ENCODE peak calls at places on chromosomes 6 and 20, in nine cellular contexts. W is spleen, V is hepatocyte, D is sigmoid colon, Z is fibroblast of lung, C is left ventricle myocardium inferior, Y is body of pancreas, M is right lobe of liver, U is IMR-90. G is an unnamed sample.

GRCh38 chr20:18304618-18305017 is 16.3 kb downstream of the ZNF133 start:
- DNase-seq in M (no peak), U (no peak), C (no peak), D (no peak), Y (no peak), W (no peak), V (no peak), Z (no peak), G (no peak)

GRCh38 chr6:73073238-73073637 is 152.1 kb downstream of the KHDC1L start:
- DNase-seq in W (no peak), Z (no peak), U (no peak), Y (no peak), V (no peak), M (no peak), D (no peak), C (no peak), G (no peak)

GRCh38 chr6:141848029-141848890 is 284.5 kb upstream of the GJE1 start:
- DNase-seq in V (no peak), Z (peak; percentile 32), U (peak; percentile 1), D (no peak), Y (no peak), W (no peak), C (no peak), M (no peak), G (no peak)

GRCh38 chr20:50325215-50325614 is 134.6 kb downstream of the CEBPB start:
- DNase-seq in U (no peak), W (peak; percentile 53), V (no peak), Z (no peak), M (no peak), D (peak; percentile 22), C (no peak), Y (no peak), G (no peak)

GRCh38 chr6:53410508-53411258 is 61.9 kb upstream of the ELOVL5 start:
- DNase-seq in M (peak; percentile 67), C (peak; percentile 42), W (peak; percentile 87), U (peak; percentile 33), D (no peak), Y (peak; percentile 25), V (peak; percentile 46), Z (peak; percentile 11), G (no peak)

GRCh38 chr6:14775528-14775927 is 470.3 kb upstream of the JARID2 start:
- DNase-seq in U (no peak), M (no peak), W (no peak), D (no peak), V (no peak), Y (no peak), C (no peak), Z (no peak), G (no peak)

GRCh38 chr6:149209879-149210278 is 107.6 kb upstream of the TAB2 start:
- DNase-seq in W (no peak), M (no peak), U (no peak), Z (no peak), Y (no peak), D (no peak), C (no peak), V (no peak), G (no peak)

GRCh38 chr6:17276766-17277165 is 4.4 kb upstream of the RBM24 start:
- DNase-seq in M (no peak), U (peak; percentile 19), D (no peak), Z (peak; percentile 52), W (no peak), V (no peak), Y (no peak), C (peak; percentile 32), G (no peak)

GRCh38 chr20:44849712-44850111 is 35.8 kb upstream of the YWHAB start:
- DNase-seq in M (no peak), W (no peak), U (no peak), D (no peak), Y (no peak), V (no peak), Z (no peak), C (no peak), G (no peak)

GRCh38 chr6:127415096-127415495 is 44.1 kb downstream of the KIAA0408 start:
- DNase-seq in U (no peak), Y (no peak), Z (no peak), D (no peak), V (no peak), M (no peak), W (no peak), C (no peak), G (no peak)

GRCh38 chr6:89120371-89120770 is 2.5 kb upstream of the SRSF12 start:
- DNase-seq in D (no peak), U (peak; percentile 41), C (no peak), Y (no peak), V (peak; percentile 19), M (no peak), W (no peak), Z (peak; percentile 44), G (no peak)

GRCh38 chr20:64077876-64078551 is 1.3 kb downstream of the RGS19 start:
- DNase-seq in Z (no peak), C (no peak), M (no peak), Y (no peak), D (no peak), W (peak; percentile 95), U (no peak), V (no peak), G (no peak)

GRCh38 chr20:54510546-54511129 is 35.2 kb downstream of the DOK5 start:
- DNase-seq in C (peak; percentile 33), U (no peak), D (no peak), W (no peak), Y (no peak), M (no peak), Z (peak; percentile 38), V (no peak), G (no peak)

GRCh38 chr6:39553811-39554802 is 171.1 kb downstream of the KIF6 start:
- DNase-seq in D (no peak), C (no peak), W (no peak), V (no peak), U (no peak), M (no peak), Y (no peak), Z (peak; percentile 21), G (no peak)

GRCh38 chr6:95203153-95203754 is 374.1 kb upstream of the MANEA start:
- DNase-seq in D (no peak), W (no peak), Z (peak; percentile 19), M (no peak), C (no peak), V (peak; percentile 71), Y (no peak), U (peak; percentile 45), G (no peak)

GRCh38 chr20:1909097-1909496 is 13.9 kb downstream of the SIRPA start:
- DNase-seq in U (no peak), W (no peak), C (no peak), V (no peak), Y (no peak), M (no peak), D (no peak), Z (no peak), G (no peak)

GRCh38 chr6:109237082-109237985 is 142.0 kb downstream of the CEP57L1 start:
- DNase-seq in W (no peak), U (no peak), Y (no peak), M (no peak), D (no peak), C (no peak), Z (no peak), V (no peak), G (no peak)
- H3K4me1 ChIP-seq in W (no peaks in the 10 kb centered on the region), U (no peaks in the 10 kb centered on the region), Y (no peaks in the 10 kb centered on the region), M (no peaks in the 10 kb centered on the region), D (peaks cover 3% of the 10 kb centered on the region), C (peaks cover 31% of the 10 kb centered on the region), Z (no peaks in the 10 kb centered on the region), V (peaks cover 11% of the 10 kb centered on the region), G (peaks cover 6% of the 10 kb centered on the region)

GRCh38 chr20:32050324-32050723 is 1.7 kb upstream of the HCK start:
- DNase-seq in C (no peak), W (no peak), U (no peak), Y (no peak), Z (no peak), M (no peak), V (no peak), D (no peak), G (no peak)

GRCh38 chr20:32051720-32052089 is 337 bp upstream of the HCK start:
- DNase-seq in W (no peak), V (no peak), M (peak; percentile 45), Y (no peak), U (no peak), C (no peak), Z (no peak), D (no peak), G (no peak)

GRCh38 chr20:32040142-32040953 is 11.7 kb upstream of the HCK start:
- DNase-seq in C (peak; percentile 48), Y (no peak), W (peak; percentile 91), Z (no peak), V (no peak), D (no peak), U (no peak), M (peak; percentile 60), G (peak; percentile 80)

GRCh38 chr20:32050851-32051556 is 1.0 kb upstream of the HCK start:
- DNase-seq in D (peak; percentile 72), C (peak; percentile 60), M (peak; percentile 69), V (no peak), U (no peak), Z (no peak), Y (no peak), W (peak; percentile 93), G (peak; percentile 82)

GRCh38 chr20:32045999-32046398 is 6.0 kb upstream of the HCK start:
- DNase-seq in W (no peak), U (no peak), M (no peak), Z (no peak), D (no peak), V (no peak), C (no peak), Y (no peak), G (no peak)
- H3K27me3 ChIP-seq in W (no peaks in the 10 kb centered on the region), U (peaks cover 46% of the 10 kb centered on the region), M (no peaks in the 10 kb centered on the region), Z (peaks cover 14% of the 10 kb centered on the region), D (no peaks in the 10 kb centered on the region), V (peaks cover 56% of the 10 kb centered on the region), C (peaks cover 45% of the 10 kb centered on the region), Y (no peaks in the 10 kb centered on the region), G (no peaks in the 10 kb centered on the region)

DNA sequence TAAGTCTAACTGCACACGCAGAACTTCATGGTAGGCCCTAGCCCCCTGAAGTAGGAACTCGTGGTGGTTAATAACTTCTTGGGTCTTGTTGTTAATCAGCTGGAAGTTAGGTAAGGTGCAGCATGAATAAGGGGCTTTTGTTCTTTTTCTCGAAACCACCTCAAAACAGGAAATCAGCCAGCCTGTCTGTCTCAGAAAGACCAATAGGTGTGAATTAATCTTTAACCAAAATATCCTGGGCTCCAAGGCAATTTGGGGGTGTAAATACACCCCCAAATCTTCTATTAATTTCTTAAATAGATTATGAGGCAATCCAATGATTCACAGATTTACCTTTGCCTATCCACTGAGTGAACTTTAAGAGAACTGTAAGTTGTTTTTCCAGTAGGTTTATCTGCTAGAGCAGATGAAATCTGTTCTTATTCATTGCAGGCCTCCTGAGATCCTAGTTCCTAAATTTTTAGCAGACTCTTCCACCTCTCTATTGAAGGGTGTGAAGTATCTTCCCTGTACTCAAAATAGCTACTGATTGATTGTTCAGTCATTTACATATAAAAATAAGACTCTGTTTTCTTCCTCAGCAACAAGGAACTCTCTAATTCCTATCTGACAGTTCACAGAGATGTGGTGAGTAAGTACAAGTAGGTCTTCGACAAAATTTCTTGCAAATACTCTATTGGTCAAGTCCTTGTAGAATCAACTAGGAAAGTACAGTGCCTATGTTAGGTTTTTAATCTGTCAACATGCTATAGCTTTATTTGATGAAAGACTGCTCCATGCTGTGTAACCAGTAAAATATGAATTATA is 427.1 kb upstream of the NOX3 start:
- DNase-seq in C (no peak), Y (no peak), U (peak; percentile 21), M (no peak), D (no peak), W (no peak), Z (peak; percentile 50), V (no peak), G (no peak)
- H3K4me3 ChIP-seq in C (no peak overlapping the region), Y (no peak overlapping the region), U (no peak overlapping the region), M (no peak overlapping the region), D (no peak overlapping the region), W (no peak overlapping the region), Z (no peak overlapping the region), V (no peak overlapping the region), G (no peak overlapping the region)

GRCh38 chr6:93823489-93823888 is 404.1 kb upstream of the EPHA7 start:
- DNase-seq in U (no peak), V (no peak), Z (no peak), W (no peak), C (no peak), M (no peak), Y (no peak), D (no peak), G (no peak)
- H3K4me1 ChIP-seq in U (no peaks in the 10 kb centered on the region), V (no peaks in the 10 kb centered on the region), Z (no peaks in the 10 kb centered on the region), W (no peaks in the 10 kb centered on the region), C (no peaks in the 10 kb centered on the region), M (no peaks in the 10 kb centered on the region), Y (no peaks in the 10 kb centered on the region), D (no peaks in the 10 kb centered on the region), G (no peaks in the 10 kb centered on the region)